ENCODE peak calls at places on chromosomes 7 and 10, in five cellular contexts. B is AG09309, T is aorta, Q is small intestine, U is mucosa of descending colon. C is an unnamed sample.

GRCh38 chr7:1369856-1370657 is 89.2 kb downstream of the MICALL2 start:
- DNase-seq in B (no peak), T (no peak), Q (no peak), U (no peak), C (no peak)

GRCh38 chr7:816751-817671 is 15.3 kb upstream of the SUN1 start:
- DNase-seq in B (no peak), T (no peak), Q (peak), U (peak), C (peak)

GRCh38 chr10:116030576-116030975 is 242.4 kb downstream of the GFRA1 start:
- DNase-seq in B (no peak), T (no peak), Q (no peak), U (no peak), C (no peak)

GRCh38 chr7:92898798-92899197 is 62.4 kb upstream of the CDK6 start:
- DNase-seq in B (no peak), T (no peak), Q (no peak), U (no peak), C (no peak)

GRCh38 chr7:106041140-106041717 is 70.9 kb downstream of the SYPL1 start:
- DNase-seq in B (no peak), T (no peak), Q (peak), U (no peak), C (no peak)

GRCh38 chr7:94241402-94241925 is 153.2 kb upstream of the COL1A2 start:
- DNase-seq in B (no peak), T (no peak), Q (no peak), U (no peak), C (no peak)

GRCh38 chr10:665579-666091 is 23.8 kb downstream of the DIP2C start:
- DNase-seq in B (no peak), T (peak), Q (no peak), U (peak), C (no peak)

GRCh38 chr7:114911411-114911810 is 10.5 kb upstream of the MDFIC start:
- DNase-seq in B (no peak), T (no peak), Q (no peak), U (no peak), C (no peak)

GRCh38 chr7:30617359-30617758 is 22.7 kb downstream of the GARS1 start:
- DNase-seq in B (no peak), T (no peak), Q (no peak), U (no peak), C (no peak)

GRCh38 chr10:117477241-117477947 is 65.2 kb upstream of the EMX2 start:
- DNase-seq in B (no peak), T (no peak), Q (no peak), U (no peak), C (no peak)

GRCh38 chr10:24722676-24723385 is 856 bp downstream of the ARHGAP21 start:
- DNase-seq in B (no peak), T (peak), Q (peak), U (peak), C (peak)

GRCh38 chr7:1943933-1944618 is 274.0 kb downstream of the ELFN1 start:
- DNase-seq in B (no peak), T (peak), Q (no peak), U (peak), C (no peak)

GRCh38 chr7:3206771-3207191 is 94.3 kb upstream of the SDK1 start:
- DNase-seq in B (no peak), T (no peak), Q (no peak), U (no peak), C (peak)

GRCh38 chr10:74231375-74231774 is 80.4 kb downstream of the ADK start:
- DNase-seq in B (no peak), T (no peak), Q (no peak), U (no peak), C (no peak)

GRCh38 chr10:28785018-28785417 is 107.7 kb downstream of the BAMBI start:
- DNase-seq in B (no peak), T (no peak), Q (no peak), U (no peak), C (no peak)

GRCh38 chr10:129963076-129963830 is 821 bp downstream of the EBF3 start:
- DNase-seq in B (no peak), T (peak), Q (peak), U (no peak), C (no peak)

GRCh38 chr10:70117646-70118045 is 15.0 kb downstream of the AIFM2 start:
- DNase-seq in B (no peak), T (no peak), Q (no peak), U (no peak), C (no peak)

GRCh38 chr7:33921216-33921938 is 16.0 kb downstream of the BMPER start:
- DNase-seq in B (peak), T (no peak), Q (no peak), U (peak), C (no peak)

C was measured in mesothelial cell of epicardium.